ENCODE peak calls at places on chromosomes 2 and 18, in eight cellular contexts. R is right atrium auricular region, G is kidney epithelial cell, Z is cardiac fibroblast, Q is EL, W is left lobe of liver, L is ascending aorta, E is tibial nerve. F is an unnamed sample.

GRCh38 chr2:95760839-95761525 is 169.2 kb downstream of the TRIM43 start:
- DNase-seq in R (no peak), G (peak), Z (peak), Q (peak), W (no peak), L (no peak), E (no peak), F (peak)

GRCh38 chr2:172373076-172373475 is 54.3 kb upstream of the ITGA6 start:
- DNase-seq in R (no peak), G (no peak), Z (no peak), Q (no peak), W (no peak), L (no peak), E (no peak), F (no peak)

GRCh38 chr2:75200140-75200985 is 1.0 kb upstream of the TACR1 start:
- DNase-seq in R (no peak), G (no peak), Z (peak), Q (peak), W (peak), L (peak), E (no peak), F (peak)

GRCh38 chr18:1585881-1586488 is 681.3 kb downstream of the ADCYAP1 start:
- DNase-seq in R (no peak), G (peak), Z (peak), Q (peak), W (no peak), L (no peak), E (no peak), F (peak)

GRCh38 chr2:162146906-162147305 is 5.1 kb downstream of the GCG start:
- DNase-seq in R (no peak), G (no peak), Z (no peak), Q (peak), W (no peak), L (no peak), E (no peak), F (no peak)

GRCh38 chr18:64271264-64271663 is 122.4 kb upstream of the LINC00305 start:
- DNase-seq in R (no peak), G (no peak), Z (no peak), Q (no peak), W (peak), L (no peak), E (no peak), F (no peak)

GRCh38 chr2:148282201-148282600 is 261.3 kb downstream of the MBD5 start:
- DNase-seq in R (no peak), G (no peak), Z (peak), Q (peak), W (no peak), L (no peak), E (no peak), F (no peak)

GRCh38 chr18:55988537-55988936 is 400.5 kb upstream of the TCF4 start:
- DNase-seq in R (no peak), G (no peak), Z (peak), Q (peak), W (no peak), L (no peak), E (no peak), F (no peak)

GRCh38 chr2:177611310-177611886 is 218.8 kb downstream of the AGPS start:
- DNase-seq in R (no peak), G (no peak), Z (no peak), Q (no peak), W (no peak), L (no peak), E (no peak), F (no peak)

GRCh38 chr2:8477511-8478132 is 204.2 kb upstream of the ID2 start:
- DNase-seq in R (no peak), G (peak), Z (no peak), Q (no peak), W (peak), L (no peak), E (no peak), F (no peak)

GRCh38 chr2:190563109-190563508 is 28.6 kb upstream of the NEMP2 start:
- DNase-seq in R (no peak), G (peak), Z (no peak), Q (no peak), W (no peak), L (no peak), E (no peak), F (no peak)

GRCh38 chr18:12336887-12337286 is 28.8 kb downstream of the TUBB6 start:
- DNase-seq in R (no peak), G (peak), Z (no peak), Q (peak), W (no peak), L (no peak), E (no peak), F (no peak)

GRCh38 chr2:105324732-105325131 is 4.8 kb downstream of the TGFBRAP1 start:
- DNase-seq in R (no peak), G (no peak), Z (peak), Q (peak), W (no peak), L (no peak), E (no peak), F (peak)

GRCh38 chr2:55519908-55520885 is 679 bp downstream of the CFAP36 start:
- DNase-seq in R (no peak), G (no peak), Z (peak), Q (peak), W (peak), L (peak), E (peak), F (no peak)

GRCh38 chr2:232436381-232437129 is 19.4 kb upstream of the ALPI start:
- DNase-seq in R (no peak), G (no peak), Z (no peak), Q (no peak), W (no peak), L (peak), E (no peak), F (no peak)

GRCh38 chr2:69518836-69519235 is 81.6 kb upstream of the NFU1 start:
- DNase-seq in R (no peak), G (no peak), Z (no peak), Q (no peak), W (no peak), L (no peak), E (no peak), F (no peak)

GRCh38 chr2:128369126-128369555 is 50.5 kb upstream of the HS6ST1 start:
- DNase-seq in R (no peak), G (no peak), Z (no peak), Q (no peak), W (no peak), L (no peak), E (no peak), F (no peak)

GRCh38 chr2:202023198-202023903 is 10.3 kb upstream of the FZD7 start:
- DNase-seq in R (no peak), G (no peak), Z (no peak), Q (no peak), W (no peak), L (no peak), E (no peak), F (no peak)

GRCh38 chr2:130851624-130852382 is 15.1 kb downstream of the ARHGEF4 start:
- DNase-seq in R (no peak), G (no peak), Z (no peak), Q (no peak), W (no peak), L (no peak), E (no peak), F (no peak)

GRCh38 chr18:51614033-51614432 is 416.6 kb upstream of the MEX3C start:
- DNase-seq in R (no peak), G (peak), Z (peak), Q (no peak), W (no peak), L (no peak), E (no peak), F (no peak)

GRCh38 chr2:231640646-231641111 is 48.0 kb downstream of the TEX44 start:
- DNase-seq in R (peak), G (no peak), Z (peak), Q (no peak), W (no peak), L (peak), E (peak), F (peak)

GRCh38 chr2:150675807-150676206 is 188.3 kb upstream of the RND3 start:
- DNase-seq in R (no peak), G (no peak), Z (no peak), Q (no peak), W (no peak), L (no peak), E (no peak), F (no peak)

F was measured in stromal cell of bone marrow.